ENCODE peak calls at places on chromosomes 6 and 20, in nine cellular contexts. D is NB4, U is sigmoid colon, N is upper lobe of left lung, Y is thyroid gland, O is heart left ventricle, E is IMR-90, R is transverse colon, W is right lobe of liver. B is an unnamed sample.

GRCh38 chr6:55282145-55282544 is 45.1 kb upstream of the GFRAL start:
- DNase-seq in U (no peak), O (no peak), E (no peak), Y (peak), D (no peak), N (no peak), R (no peak), W (no peak), B (no peak)

GRCh38 chr20:54132612-54133433 is 41.0 kb downstream of the CYP24A1 start:
- DNase-seq in U (peak), N (no peak), O (no peak), E (peak), D (peak), W (no peak), R (peak), Y (peak), B (no peak)

GRCh38 chr6:43436577-43437282 is 9.4 kb downstream of the ABCC10 start:
- DNase-seq in D (no peak), Y (peak), E (peak), N (no peak), R (no peak), W (peak), U (no peak), O (no peak), B (no peak)

GRCh38 chr6:2147737-2148448 is 97.5 kb downstream of the GMDS start:
- DNase-seq in W (no peak), Y (no peak), U (no peak), E (peak), R (no peak), N (no peak), D (no peak), O (no peak), B (no peak)

GRCh38 chr6:64081459-64081858 is 445.9 kb downstream of the PHF3 start:
- DNase-seq in D (no peak), E (peak), O (no peak), N (no peak), Y (no peak), U (no peak), W (no peak), R (no peak), B (no peak)

GRCh38 chr6:27592107-27592480 is 119.2 kb upstream of the ZNF184 start:
- DNase-seq in N (no peak), D (peak), R (no peak), O (no peak), U (no peak), W (no peak), Y (no peak), E (no peak), B (no peak)

GRCh38 chr20:11261533-11262000 is 587.8 kb upstream of the JAG1 start:
- DNase-seq in E (peak), R (no peak), Y (no peak), D (no peak), O (no peak), W (no peak), U (no peak), N (no peak), B (no peak)

GRCh38 chr6:44527191-44527960 is 139.9 kb downstream of the CDC5L start:
- DNase-seq in E (no peak), U (no peak), D (peak), R (no peak), O (no peak), N (peak), W (no peak), Y (no peak), B (peak)

GRCh38 chr6:31130751-31131150 is 8.1 kb downstream of the PSORS1C2 start:
- DNase-seq in E (no peak), U (no peak), Y (no peak), W (no peak), N (no peak), O (no peak), R (no peak), D (no peak), B (no peak)

GRCh38 chr6:62652692-62653328 is 366.8 kb upstream of the KHDRBS2 start:
- DNase-seq in D (peak), R (no peak), Y (no peak), U (no peak), N (no peak), W (no peak), O (no peak), E (peak), B (no peak)

GRCh38 chr6:169961772-169962561 is 210.5 kb downstream of the ERMARD start:
- DNase-seq in E (no peak), W (peak), O (peak), N (peak), R (peak), Y (no peak), U (peak), D (no peak), B (peak)

DNA sequence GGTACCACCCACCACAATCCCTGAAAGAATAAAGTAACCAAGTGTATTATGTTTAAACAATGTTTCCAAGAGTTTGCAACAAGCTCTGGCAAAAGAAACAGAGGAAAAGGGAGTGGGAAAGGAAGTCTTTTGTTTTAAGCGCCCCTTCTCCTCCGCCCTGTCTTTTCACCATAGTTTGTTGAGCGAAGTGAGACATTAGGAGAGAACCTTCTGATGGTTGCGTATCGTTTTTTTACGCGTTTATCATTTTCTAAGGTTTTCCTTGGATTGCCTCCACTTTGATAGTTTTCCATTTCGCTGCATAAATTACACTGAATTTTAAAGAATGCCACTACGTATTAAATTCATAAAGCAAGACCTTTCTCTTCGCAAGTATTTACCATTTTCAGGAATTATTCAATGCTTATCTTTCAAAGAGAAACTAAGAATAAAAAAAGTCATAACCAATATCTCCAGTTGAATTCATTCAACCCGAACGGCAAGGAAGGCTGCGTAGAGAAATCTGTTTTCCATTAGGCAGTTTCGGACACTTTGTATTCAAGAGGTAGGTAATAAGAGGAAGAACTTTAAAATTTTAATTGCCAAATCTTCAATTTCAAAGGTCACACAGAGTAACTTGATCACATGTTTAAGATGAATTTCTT is 926 bp upstream of the EPHA7 start:
- DNase-seq in Y (no peak), D (no peak), O (no peak), W (no peak), E (no peak), U (no peak), R (no peak), N (no peak), B (no peak)
- H3K4me3 ChIP-seq in Y (no peak), D (no peak), O (peak), W (no peak), E (no peak), U (peak), R (peak), N (peak), B (no peak)

GRCh38 chr6:96436398-96436797 is 85.2 kb upstream of the UFL1 start:
- DNase-seq in E (no peak), O (no peak), R (no peak), Y (no peak), D (no peak), W (no peak), U (no peak), N (no peak), B (no peak)

DNA sequence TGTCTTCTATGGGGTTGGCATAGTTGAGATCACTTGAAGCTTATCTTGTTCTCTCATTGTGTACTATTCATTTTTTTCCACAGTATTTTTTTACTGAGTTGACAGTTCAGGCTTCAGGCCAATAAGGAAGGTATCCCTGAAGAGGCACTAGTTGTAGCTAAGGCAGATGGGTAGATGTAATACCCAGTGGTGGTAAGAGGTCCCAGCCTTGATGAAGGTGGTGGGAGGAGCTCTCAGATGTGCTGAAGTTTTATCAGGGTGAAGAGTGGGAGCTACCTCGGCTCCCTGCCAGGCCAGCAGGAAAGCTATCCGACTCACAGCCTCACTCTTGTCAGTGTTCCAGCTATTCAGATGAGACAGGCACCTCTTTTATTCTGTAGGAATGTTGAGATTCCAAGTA is 87.7 kb upstream of the UFL1 start:
- DNase-seq in E (no peak), R (no peak), D (no peak), Y (no peak), O (no peak), N (no peak), U (no peak), W (no peak), B (no peak)
- TF ChIP-seq POLR2A in E (no peak), R (no peak), D (no peak), Y (no peak), O (no peak), N (no peak), U (no peak), W (no peak), B (no peak)

GRCh38 chr6:97925504-97925903 is 642.5 kb upstream of the MMS22L start:
- DNase-seq in N (no peak), D (no peak), O (no peak), E (no peak), R (no peak), U (no peak), W (no peak), Y (no peak), B (no peak)
- TF ChIP-seq CTCF in N (no peak), D (no peak), O (no peak), E (no peak), R (no peak), U (no peak), W (peak), Y (no peak), B (no peak)

GRCh38 chr20:56624786-56625681 is 4.1 kb upstream of the TFAP2C start:
- DNase-seq in O (no peak), E (no peak), R (no peak), N (peak), U (no peak), D (no peak), Y (no peak), W (no peak), B (no peak)
- H3K4me3 ChIP-seq in O (no peak), E (no peak), R (no peak), N (no peak), U (no peak), D (no peak), Y (no peak), W (no peak), B (no peak)

GRCh38 chr6:33248932-33249731 is 22.5 kb downstream of the VPS52 start:
- DNase-seq in E (peak), Y (peak), O (peak), R (peak), N (peak), U (peak), W (peak), D (peak), B (peak)
- TF ChIP-seq POLR2A in E (peak), Y (peak), O (peak), R (peak), N (peak), U (peak), W (peak), D (peak), B (peak)